ENCODE peak calls at places on chromosomes 11 and 22, in nine cellular contexts. M is body of pancreas; G is endothelial cell of umbilical vein; Y is CD8-positive, alpha-beta memory T cell; L is cardiac muscle cell; C is CD4-positive, CD25-positive, alpha-beta regulatory T cell; Q is fibroblast of pulmonary artery; T is AG04449; K is heart left ventricle. S is an unnamed sample.

GRCh38 chr22:38026130-38027111 is 30.8 kb upstream of the PICK1 start:
- DNase-seq in L (no peak), Q (no peak), T (no peak), K (no peak), G (no peak), Y (no peak), C (no peak), M (no peak), S (no peak)

GRCh38 chr22:22060200-22061084 is 77.9 kb upstream of the TOP3B start:
- DNase-seq in Y (peak; percentile 55), M (peak; percentile 47), K (peak; percentile 42), L (peak; percentile 73), G (peak; percentile 20), T (no peak), Q (peak; percentile 36), C (no peak), S (peak; percentile 36)

GRCh38 chr11:1873048-1873812 is 18.5 kb downstream of the PRR33 start:
- DNase-seq in T (no peak), C (no peak), Q (peak; percentile 62), L (no peak), Y (peak; percentile 39), G (no peak), K (peak; percentile 68), M (no peak), S (peak; percentile 28)

GRCh38 chr11:103744496-103745153 is 291.8 kb upstream of the DDI1 start:
- DNase-seq in T (no peak), Y (no peak), M (no peak), C (no peak), K (no peak), L (no peak), G (no peak), Q (no peak), S (no peak)

GRCh38 chr11:45902452-45903380 is 4.4 kb downstream of the FREY1 start:
- DNase-seq in M (no peak), Y (no peak), K (no peak), L (no peak), G (no peak), Q (no peak), C (no peak), T (no peak), S (no peak)

GRCh38 chr11:120385690-120386089 is 49.5 kb downstream of the ARHGEF12 start:
- DNase-seq in K (no peak), Y (no peak), C (no peak), T (no peak), Q (no peak), M (no peak), G (no peak), L (no peak), S (no peak)

GRCh38 chr11:4983851-4984250 is 10.8 kb upstream of the OR51L1 start:
- DNase-seq in C (no peak), M (peak; percentile 12), Y (no peak), K (no peak), G (no peak), Q (no peak), T (no peak), L (no peak), S (no peak)

GRCh38 chr11:111459506-111460270 is 52.5 kb downstream of the BTG4 start:
- DNase-seq in Q (no peak), T (no peak), Y (no peak), C (no peak), M (no peak), K (no peak), L (no peak), G (no peak), S (no peak)

GRCh38 chr22:36328635-36329216 is 59.0 kb downstream of the MYH9 start:
- DNase-seq in L (peak; percentile 36), Q (peak; percentile 88), T (peak; percentile 59), G (peak; percentile 84), C (no peak), K (peak; percentile 83), Y (peak; percentile 75), M (peak; percentile 77), S (peak; percentile 63)

GRCh38 chr11:626475-627272 is at the start of gene SCT:
- DNase-seq in M (no peak), C (no peak), L (no peak), K (no peak), G (no peak), T (no peak), Q (no peak), Y (no peak), S (no peak)

GRCh38 chr11:93740031-93740801 is 1.1 kb downstream of the TAF1D start:
- DNase-seq in T (no peak), G (peak; percentile 16), K (no peak), C (no peak), M (peak; percentile 49), Q (peak; percentile 38), L (peak; percentile 20), Y (peak; percentile 50), S (no peak)

GRCh38 chr11:47056261-47056915 is 119.8 kb downstream of the CSTPP1 start:
- DNase-seq in T (no peak), Q (peak; percentile 82), M (no peak), Y (no peak), L (no peak), G (peak; percentile 54), K (no peak), C (no peak), S (no peak)

GRCh38 chr11:1054143-1055108 is 17.9 kb upstream of the MUC6 start:
- DNase-seq in C (no peak), K (peak; percentile 22), T (no peak), Y (peak; percentile 35), G (peak; percentile 6), Q (no peak), M (no peak), L (no peak), S (no peak)

DNA sequence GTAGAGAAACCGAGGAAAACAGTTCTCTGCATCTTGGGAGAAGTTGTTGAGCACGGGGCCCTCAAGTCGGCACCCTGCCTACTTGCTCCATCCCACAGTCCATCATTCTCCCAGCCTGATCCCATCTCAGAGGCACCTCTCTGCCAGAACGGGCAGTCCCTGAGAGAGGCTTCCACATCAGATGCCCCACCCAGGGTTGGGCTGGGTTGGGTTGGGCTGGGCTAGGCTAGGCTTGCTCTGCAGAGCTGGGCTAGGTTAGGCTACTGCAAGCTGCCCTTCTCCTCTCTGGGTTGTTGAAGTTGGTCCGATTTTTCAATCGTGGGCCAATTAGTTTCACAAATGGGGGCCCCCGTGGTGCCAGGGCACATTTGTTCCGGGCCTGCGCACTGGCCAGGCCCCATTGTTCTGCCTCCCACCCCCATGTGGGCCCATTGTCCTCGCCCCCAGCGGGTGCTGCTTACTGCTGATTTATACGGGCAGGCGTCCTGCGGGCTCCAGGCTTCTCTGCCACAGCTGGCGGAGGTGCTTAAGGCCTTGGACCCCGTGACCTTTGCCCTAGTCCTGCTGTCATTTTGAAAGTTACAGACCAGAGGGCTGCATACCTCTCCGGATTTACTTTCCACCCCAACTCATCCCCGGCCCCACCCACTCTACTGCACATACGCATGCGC is 63.7 kb upstream of the NNMT start:
- DNase-seq in T (no peak), L (no peak), Q (no peak), C (no peak), M (no peak), K (no peak), Y (no peak), G (no peak), S (peak; percentile 43)
- H3K4me3 ChIP-seq in T (no peak overlapping the region), L (no peak overlapping the region), Q (no peak overlapping the region), C (no peak overlapping the region), M (no peak overlapping the region), K (no peak overlapping the region), Y (no peak overlapping the region), G (no peak overlapping the region), S (no peak overlapping the region)

GRCh38 chr22:42151924-42152635 is 21.5 kb upstream of the CYP2D6 start:
- DNase-seq in G (no peak), M (no peak), Y (no peak), K (no peak), Q (no peak), T (no peak), L (no peak), C (no peak), S (no peak)
- H3K4me3 ChIP-seq in G (peak overlapping the region; percentile 5), M (no peak overlapping the region), Y (no peak overlapping the region), K (no peak overlapping the region), Q (no peak overlapping the region), T (no peak overlapping the region), L (no peak overlapping the region), C (no peak overlapping the region), S (peak overlapping the region; percentile 19)

GRCh38 chr11:63534076-63534475 is 2.5 kb upstream of the PLAAT4 start:
- DNase-seq in C (no peak), M (no peak), Q (no peak), Y (no peak), K (no peak), L (no peak), G (no peak), T (no peak), S (no peak)

GRCh38 chr11:63535734-63536133 is 874 bp upstream of the PLAAT4 start:
- DNase-seq in Y (peak; percentile 70), K (no peak), Q (no peak), G (no peak), C (no peak), T (no peak), M (no peak), L (no peak), S (no peak)

GRCh38 chr11:63534895-63535461 is 1.6 kb upstream of the PLAAT4 start:
- DNase-seq in T (no peak), C (no peak), G (no peak), Q (no peak), Y (peak; percentile 63), M (no peak), K (no peak), L (no peak), S (no peak)

GRCh38 chr11:63537293-63538101 is 889 bp downstream of the PLAAT4 start:
- DNase-seq in G (peak; percentile 8), Y (no peak), C (no peak), M (peak; percentile 86), K (peak; percentile 79), T (no peak), Q (peak; percentile 83), L (no peak), S (peak; percentile 65)

GRCh38 chr11:63536669-63537292 is at the start of gene PLAAT4:
- DNase-seq in G (peak; percentile 50), M (peak; percentile 50), Y (peak; percentile 57), L (no peak), T (no peak), C (peak; percentile 55), K (peak; percentile 39), Q (peak; percentile 65), S (peak; percentile 20)
- H3K4me3 ChIP-seq in G (no peak within 1 kb of the TSS), M (peak within 1 kb of the TSS; percentile 4), Y (peak within 1 kb of the TSS; percentile 78), L (no peak within 1 kb of the TSS), T (peak within 1 kb of the TSS; percentile 40), C (peak within 1 kb of the TSS; percentile 91), K (peak within 1 kb of the TSS; percentile 24), Q (peak within 1 kb of the TSS; percentile 48), S (peak within 1 kb of the TSS; percentile 64)

DNA sequence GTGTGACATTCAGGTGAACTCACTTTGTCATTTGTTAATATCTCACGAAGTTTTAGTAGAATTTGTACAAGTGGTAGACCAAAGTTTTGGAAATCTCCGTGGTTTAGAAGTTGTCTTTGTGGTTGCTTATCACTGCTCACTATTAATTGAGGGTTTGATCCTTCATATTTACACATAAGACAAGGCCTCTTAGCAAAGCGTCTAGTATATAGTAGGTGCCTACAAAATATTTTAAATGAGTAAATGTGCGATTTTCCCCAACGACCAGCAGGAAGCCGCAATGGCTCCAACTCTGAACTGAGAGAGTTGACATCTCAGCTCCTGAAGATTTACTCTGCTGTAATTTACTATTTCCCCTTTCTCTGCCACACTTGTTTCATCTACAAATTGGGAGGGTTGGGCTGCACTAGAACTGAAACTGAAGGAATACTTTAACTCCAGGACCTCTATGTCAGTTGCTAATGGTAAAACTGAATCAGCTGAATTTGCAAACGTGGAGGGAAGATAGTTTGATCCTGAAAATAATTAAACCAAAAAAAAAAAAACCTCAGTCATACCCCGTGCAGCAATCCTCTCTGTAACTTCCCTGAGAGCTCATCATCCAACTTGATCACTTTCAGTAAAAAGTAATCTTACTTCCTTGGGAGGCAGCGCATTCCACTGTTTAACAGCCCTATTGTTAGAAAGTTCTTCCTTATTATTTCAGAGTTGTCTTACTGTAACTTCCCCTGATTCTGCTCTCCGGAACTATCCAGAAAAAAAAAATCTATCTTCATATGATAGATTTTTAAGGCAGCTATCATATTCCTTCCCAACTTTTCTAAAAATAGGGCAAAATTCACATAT is 1.3 kb upstream of the SBF2 start:
- DNase-seq in Q (no peak), Y (no peak), M (no peak), T (no peak), G (peak; percentile 39), C (no peak), L (no peak), K (no peak), S (no peak)
- H3K4me3 ChIP-seq in Q (peak overlapping the region; percentile 76), Y (peak overlapping the region; percentile 71), M (no peak overlapping the region), T (peak overlapping the region; percentile 79), G (peak overlapping the region; percentile 96), C (no peak overlapping the region), L (peak overlapping the region; percentile 77), K (no peak overlapping the region), S (peak overlapping the region; percentile 88)